ENCODE peak calls at places on chromosome 22, in five cellular contexts. One of them, this sample, is unnamed.

GRCh38 chr22:49326558-49326957 is 501.1 kb downstream of the BRD1 start:
- DNase-seq in brain microvascular endothelial cell: no peak
- DNase-seq in Karpas-422: no peak
- DNase-seq in upper lobe of left lung: no peak
- DNase-seq in astrocyte: no peak
- DNase-seq in this sample: no peak

GRCh38 chr22:33126881-33127280 is 68.7 kb upstream of the SYN3 start:
- DNase-seq in brain microvascular endothelial cell: no peak
- DNase-seq in Karpas-422: no peak
- DNase-seq in upper lobe of left lung: no peak
- DNase-seq in astrocyte: no peak
- DNase-seq in this sample: no peak

GRCh38 chr22:37525073-37525745 is 6.0 kb upstream of the CARD10 start:
- DNase-seq in brain microvascular endothelial cell: peak; percentile 85
- DNase-seq in Karpas-422: no peak
- DNase-seq in upper lobe of left lung: no peak
- DNase-seq in astrocyte: peak; percentile 76
- DNase-seq in this sample: peak; percentile 52

GRCh38 chr22:44647141-44647540 is 54.9 kb upstream of the PRR5 start:
- DNase-seq in brain microvascular endothelial cell: no peak
- DNase-seq in Karpas-422: peak; percentile 6
- DNase-seq in upper lobe of left lung: no peak
- DNase-seq in astrocyte: no peak
- DNase-seq in this sample: no peak

GRCh38 chr22:25092119-25092518 is 107.5 kb upstream of the CRYBB3 start:
- DNase-seq in brain microvascular endothelial cell: no peak
- DNase-seq in Karpas-422: no peak
- DNase-seq in upper lobe of left lung: no peak
- DNase-seq in astrocyte: no peak
- DNase-seq in this sample: no peak

GRCh38 chr22:29450222-29450621 is 11.8 kb downstream of the RFPL1 start:
- DNase-seq in brain microvascular endothelial cell: no peak
- DNase-seq in Karpas-422: no peak
- DNase-seq in upper lobe of left lung: no peak
- DNase-seq in astrocyte: no peak
- DNase-seq in this sample: no peak

GRCh38 chr22:28788601-28789000 is 11.8 kb downstream of the XBP1 start:
- DNase-seq in brain microvascular endothelial cell: no peak
- DNase-seq in Karpas-422: no peak
- DNase-seq in upper lobe of left lung: no peak
- DNase-seq in astrocyte: no peak
- DNase-seq in this sample: no peak

GRCh38 chr22:19638282-19639015 is 75.9 kb upstream of the SEPTIN5 start:
- DNase-seq in brain microvascular endothelial cell: no peak
- DNase-seq in Karpas-422: no peak
- DNase-seq in upper lobe of left lung: no peak
- DNase-seq in astrocyte: no peak
- DNase-seq in this sample: no peak

GRCh38 chr22:22713416-22713815 is 69.0 kb downstream of the GGTLC2 start:
- DNase-seq in brain microvascular endothelial cell: no peak
- DNase-seq in Karpas-422: no peak
- DNase-seq in upper lobe of left lung: no peak
- DNase-seq in astrocyte: no peak
- DNase-seq in this sample: no peak
- H3K27me3 ChIP-seq in brain microvascular endothelial cell: peaks cover 27% of the 10 kb centered on the region
- H3K27me3 ChIP-seq in Karpas-422: no peaks in the 10 kb centered on the region
- H3K27me3 ChIP-seq in upper lobe of left lung: no peaks in the 10 kb centered on the region
- H3K27me3 ChIP-seq in astrocyte: no peaks in the 10 kb centered on the region
- H3K27me3 ChIP-seq in this sample: peaks cover 2% of the 10 kb centered on the region

GRCh38 chr22:41682033-41682807 is 6.4 kb downstream of the SNU13 start:
- DNase-seq in brain microvascular endothelial cell: peak; percentile 83
- DNase-seq in Karpas-422: peak; percentile 92
- DNase-seq in upper lobe of left lung: peak; percentile 85
- DNase-seq in astrocyte: peak; percentile 80
- DNase-seq in this sample: peak; percentile 52
- H3K4me3 ChIP-seq in brain microvascular endothelial cell: peak overlapping the region; percentile 80
- H3K4me3 ChIP-seq in Karpas-422: peak overlapping the region; percentile 74
- H3K4me3 ChIP-seq in upper lobe of left lung: peak overlapping the region; percentile 65
- H3K4me3 ChIP-seq in astrocyte: peak overlapping the region; percentile 74
- H3K4me3 ChIP-seq in this sample: peak overlapping the region; percentile 81

GRCh38 chr22:20672082-20672424 is 101.9 kb upstream of the SERPIND1 start:
- DNase-seq in brain microvascular endothelial cell: no peak
- DNase-seq in Karpas-422: no peak
- DNase-seq in upper lobe of left lung: no peak
- DNase-seq in astrocyte: no peak
- DNase-seq in this sample: no peak

GRCh38 chr22:20673341-20674195 is 100.3 kb upstream of the SERPIND1 start:
- DNase-seq in brain microvascular endothelial cell: no peak
- DNase-seq in Karpas-422: no peak
- DNase-seq in upper lobe of left lung: no peak
- DNase-seq in astrocyte: no peak
- DNase-seq in this sample: no peak

GRCh38 chr22:20677684-20678242 is 96.2 kb upstream of the SERPIND1 start:
- DNase-seq in brain microvascular endothelial cell: no peak
- DNase-seq in Karpas-422: no peak
- DNase-seq in upper lobe of left lung: no peak
- DNase-seq in astrocyte: no peak
- DNase-seq in this sample: no peak

GRCh38 chr22:20672732-20673131 is 101.2 kb upstream of the SERPIND1 start:
- DNase-seq in brain microvascular endothelial cell: no peak
- DNase-seq in Karpas-422: no peak
- DNase-seq in upper lobe of left lung: no peak
- DNase-seq in astrocyte: no peak
- DNase-seq in this sample: no peak

GRCh38 chr22:20674998-20675397 is 98.9 kb upstream of the SERPIND1 start:
- DNase-seq in brain microvascular endothelial cell: no peak
- DNase-seq in Karpas-422: no peak
- DNase-seq in upper lobe of left lung: no peak
- DNase-seq in astrocyte: no peak
- DNase-seq in this sample: no peak
- H3K27me3 ChIP-seq in brain microvascular endothelial cell: peaks cover 45% of the 10 kb centered on the region
- H3K27me3 ChIP-seq in Karpas-422: no peaks in the 10 kb centered on the region
- H3K27me3 ChIP-seq in upper lobe of left lung: no peaks in the 10 kb centered on the region
- H3K27me3 ChIP-seq in astrocyte: peaks cover 19% of the 10 kb centered on the region
- H3K27me3 ChIP-seq in this sample: peaks cover 38% of the 10 kb centered on the region

DNA sequence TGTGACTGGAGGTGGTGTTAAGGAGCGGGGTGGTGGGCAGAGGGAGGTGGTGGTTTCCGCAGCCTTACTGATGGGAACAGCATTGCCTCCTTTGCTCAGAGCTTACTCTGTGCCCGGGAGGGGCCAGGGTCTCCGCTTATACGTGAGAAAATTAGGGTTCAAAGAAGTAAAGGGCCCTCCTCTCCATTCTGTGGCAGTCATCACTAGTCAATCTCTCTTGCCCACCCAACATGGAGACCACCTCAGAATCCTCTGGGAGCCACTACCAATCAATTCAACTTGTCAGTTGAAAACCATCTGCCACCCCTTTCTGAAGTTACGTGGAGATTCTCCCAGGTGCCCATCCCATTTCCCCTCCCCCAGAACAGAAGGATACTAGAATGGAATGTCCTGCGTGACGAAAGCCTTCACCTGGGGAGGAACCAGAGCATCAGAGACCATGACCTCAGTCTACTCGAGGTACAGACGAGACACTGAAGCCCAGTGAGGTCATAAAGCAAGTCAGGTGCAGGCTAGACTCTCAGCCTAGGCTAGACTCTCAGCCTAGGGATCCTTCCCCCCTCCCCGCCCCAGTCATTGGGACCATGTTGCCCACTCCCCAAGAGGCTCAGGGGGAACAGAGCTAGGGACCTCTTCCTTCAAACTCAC is 2.0 kb downstream of the SELENOM start:
- DNase-seq in brain microvascular endothelial cell: no peak
- DNase-seq in Karpas-422: no peak
- DNase-seq in upper lobe of left lung: no peak
- DNase-seq in astrocyte: no peak
- DNase-seq in this sample: no peak
- H3K4me3 ChIP-seq in brain microvascular endothelial cell: no peak overlapping the region
- H3K4me3 ChIP-seq in Karpas-422: no peak overlapping the region
- H3K4me3 ChIP-seq in upper lobe of left lung: no peak overlapping the region
- H3K4me3 ChIP-seq in astrocyte: no peak overlapping the region
- H3K4me3 ChIP-seq in this sample: peak overlapping the region; percentile 95

GRCh38 chr22:48237466-48237865 is 1475.0 kb downstream of the TBC1D22A start:
- DNase-seq in brain microvascular endothelial cell: no peak
- DNase-seq in Karpas-422: no peak
- DNase-seq in upper lobe of left lung: no peak
- DNase-seq in astrocyte: no peak
- DNase-seq in this sample: no peak
- H3K27me3 ChIP-seq in brain microvascular endothelial cell: no peaks in the 10 kb centered on the region
- H3K27me3 ChIP-seq in Karpas-422: no peaks in the 10 kb centered on the region
- H3K27me3 ChIP-seq in upper lobe of left lung: no peaks in the 10 kb centered on the region
- H3K27me3 ChIP-seq in astrocyte: no peaks in the 10 kb centered on the region
- H3K27me3 ChIP-seq in this sample: no peaks in the 10 kb centered on the region

GRCh38 chr22:17368144-17368726 is 1.0 kb upstream of the CECR2 start:
- DNase-seq in brain microvascular endothelial cell: no peak
- DNase-seq in Karpas-422: no peak
- DNase-seq in upper lobe of left lung: no peak
- DNase-seq in astrocyte: no peak
- DNase-seq in this sample: no peak
- H3K4me3 ChIP-seq in brain microvascular endothelial cell: no peak overlapping the region
- H3K4me3 ChIP-seq in Karpas-422: no peak overlapping the region
- H3K4me3 ChIP-seq in upper lobe of left lung: peak overlapping the region; percentile 89
- H3K4me3 ChIP-seq in astrocyte: no peak overlapping the region
- H3K4me3 ChIP-seq in this sample: no peak overlapping the region

GRCh38 chr22:26651840-26652239 is 5.5 kb upstream of the MIAT start:
- DNase-seq in brain microvascular endothelial cell: no peak
- DNase-seq in Karpas-422: no peak
- DNase-seq in upper lobe of left lung: no peak
- DNase-seq in astrocyte: no peak
- DNase-seq in this sample: no peak

GRCh38 chr22:26648761-26649363 is 8.5 kb upstream of the MIAT start:
- DNase-seq in brain microvascular endothelial cell: no peak
- DNase-seq in Karpas-422: no peak
- DNase-seq in upper lobe of left lung: no peak
- DNase-seq in astrocyte: no peak
- DNase-seq in this sample: no peak

GRCh38 chr22:26646158-26646557 is 11.2 kb upstream of the MIAT start:
- DNase-seq in brain microvascular endothelial cell: peak; percentile 44
- DNase-seq in Karpas-422: no peak
- DNase-seq in upper lobe of left lung: no peak
- DNase-seq in astrocyte: peak; percentile 51
- DNase-seq in this sample: no peak

GRCh38 chr22:26648011-26648497 is 9.3 kb upstream of the MIAT start:
- DNase-seq in brain microvascular endothelial cell: no peak
- DNase-seq in Karpas-422: no peak
- DNase-seq in upper lobe of left lung: no peak
- DNase-seq in astrocyte: no peak
- DNase-seq in this sample: no peak

GRCh38 chr22:26650722-26651421 is 6.5 kb upstream of the MIAT start:
- DNase-seq in brain microvascular endothelial cell: no peak
- DNase-seq in Karpas-422: no peak
- DNase-seq in upper lobe of left lung: no peak
- DNase-seq in astrocyte: no peak
- DNase-seq in this sample: no peak
- H3K27me3 ChIP-seq in brain microvascular endothelial cell: peaks cover 27% of the 10 kb centered on the region
- H3K27me3 ChIP-seq in Karpas-422: no peaks in the 10 kb centered on the region
- H3K27me3 ChIP-seq in upper lobe of left lung: no peaks in the 10 kb centered on the region
- H3K27me3 ChIP-seq in astrocyte: peaks cover 30% of the 10 kb centered on the region
- H3K27me3 ChIP-seq in this sample: peaks cover 53% of the 10 kb centered on the region

This sample was measured in AG04450.